ENCODE peak calls at places on chromosome 13, in ten cellular contexts. One of them, this sample, is unnamed.

GRCh38 chr13:35716186-35716585 is 239.7 kb upstream of the MAB21L1 start:
- DNase-seq in suprapubic skin: no peak
- DNase-seq in lower leg skin: no peak
- DNase-seq in right lobe of liver: no peak
- DNase-seq in ovary: no peak
- DNase-seq in breast epithelium: no peak
- DNase-seq in IMR-90: peak; percentile 26
- DNase-seq in body of pancreas: no peak
- DNase-seq in NB4: peak; percentile 20
- DNase-seq in tibial nerve: no peak
- DNase-seq in this sample: no peak

GRCh38 chr13:102441085-102441484 is 39.2 kb upstream of the FGF14 start:
- DNase-seq in NB4: no peak
- DNase-seq in tibial nerve: no peak
- DNase-seq in breast epithelium: no peak
- DNase-seq in body of pancreas: no peak
- DNase-seq in IMR-90: no peak
- DNase-seq in lower leg skin: no peak
- DNase-seq in ovary: no peak
- DNase-seq in right lobe of liver: no peak
- DNase-seq in suprapubic skin: no peak
- DNase-seq in this sample: no peak

GRCh38 chr13:47897411-47898050 is 103.5 kb downstream of the SUCLA2 start:
- DNase-seq in suprapubic skin: no peak
- DNase-seq in lower leg skin: no peak
- DNase-seq in right lobe of liver: peak; percentile 22
- DNase-seq in tibial nerve: no peak
- DNase-seq in breast epithelium: no peak
- DNase-seq in ovary: no peak
- DNase-seq in IMR-90: peak; percentile 36
- DNase-seq in body of pancreas: no peak
- DNase-seq in NB4: no peak
- DNase-seq in this sample: no peak

GRCh38 chr13:75931116-75931515 is 295.0 kb downstream of the LMO7 start:
- DNase-seq in breast epithelium: no peak
- DNase-seq in ovary: no peak
- DNase-seq in lower leg skin: no peak
- DNase-seq in NB4: no peak
- DNase-seq in IMR-90: peak; percentile 11
- DNase-seq in suprapubic skin: no peak
- DNase-seq in tibial nerve: no peak
- DNase-seq in body of pancreas: no peak
- DNase-seq in right lobe of liver: no peak
- DNase-seq in this sample: no peak

GRCh38 chr13:112871742-112872141 is 97.3 kb upstream of the MCF2L start:
- DNase-seq in breast epithelium: no peak
- DNase-seq in ovary: no peak
- DNase-seq in right lobe of liver: no peak
- DNase-seq in suprapubic skin: no peak
- DNase-seq in IMR-90: no peak
- DNase-seq in lower leg skin: no peak
- DNase-seq in body of pancreas: no peak
- DNase-seq in NB4: no peak
- DNase-seq in tibial nerve: no peak
- DNase-seq in this sample: no peak

GRCh38 chr13:55632402-55632801 is 1508.3 kb upstream of the PRR20A start:
- DNase-seq in suprapubic skin: no peak
- DNase-seq in body of pancreas: no peak
- DNase-seq in breast epithelium: no peak
- DNase-seq in right lobe of liver: no peak
- DNase-seq in NB4: no peak
- DNase-seq in IMR-90: no peak
- DNase-seq in tibial nerve: no peak
- DNase-seq in ovary: no peak
- DNase-seq in lower leg skin: no peak
- DNase-seq in this sample: no peak

GRCh38 chr13:27905650-27906049 is 14.2 kb upstream of the PDX1 start:
- DNase-seq in right lobe of liver: no peak
- DNase-seq in body of pancreas: peak; percentile 58
- DNase-seq in NB4: no peak
- DNase-seq in suprapubic skin: no peak
- DNase-seq in breast epithelium: no peak
- DNase-seq in IMR-90: no peak
- DNase-seq in lower leg skin: no peak
- DNase-seq in ovary: no peak
- DNase-seq in tibial nerve: no peak
- DNase-seq in this sample: no peak

GRCh38 chr13:93758575-93758974 is 532.0 kb downstream of the GPC6 start:
- DNase-seq in right lobe of liver: no peak
- DNase-seq in lower leg skin: no peak
- DNase-seq in ovary: no peak
- DNase-seq in NB4: no peak
- DNase-seq in body of pancreas: no peak
- DNase-seq in tibial nerve: no peak
- DNase-seq in suprapubic skin: no peak
- DNase-seq in IMR-90: peak; percentile 57
- DNase-seq in breast epithelium: no peak
- DNase-seq in this sample: no peak

GRCh38 chr13:110714798-110715394 is 1.4 kb downstream of the ING1 start:
- DNase-seq in NB4: peak; percentile 72
- DNase-seq in right lobe of liver: peak; percentile 68
- DNase-seq in tibial nerve: peak; percentile 48
- DNase-seq in lower leg skin: peak; percentile 67
- DNase-seq in body of pancreas: peak; percentile 68
- DNase-seq in suprapubic skin: peak; percentile 85
- DNase-seq in IMR-90: peak; percentile 25
- DNase-seq in ovary: peak; percentile 83
- DNase-seq in breast epithelium: peak; percentile 61
- DNase-seq in this sample: no peak

GRCh38 chr13:60642552-60642951 is 245.5 kb downstream of the TDRD3 start:
- DNase-seq in right lobe of liver: no peak
- DNase-seq in ovary: no peak
- DNase-seq in NB4: no peak
- DNase-seq in lower leg skin: no peak
- DNase-seq in suprapubic skin: no peak
- DNase-seq in body of pancreas: no peak
- DNase-seq in tibial nerve: no peak
- DNase-seq in IMR-90: no peak
- DNase-seq in breast epithelium: no peak
- DNase-seq in this sample: no peak

GRCh38 chr13:29165840-29166239 is 345.7 kb downstream of the MTUS2 start:
- DNase-seq in ovary: no peak
- DNase-seq in suprapubic skin: no peak
- DNase-seq in NB4: peak; percentile 84
- DNase-seq in right lobe of liver: no peak
- DNase-seq in lower leg skin: no peak
- DNase-seq in body of pancreas: no peak
- DNase-seq in IMR-90: no peak
- DNase-seq in tibial nerve: no peak
- DNase-seq in breast epithelium: no peak
- DNase-seq in this sample: no peak

GRCh38 chr13:103525530-103525929 is 459.3 kb upstream of the SLC10A2 start:
- DNase-seq in ovary: no peak
- DNase-seq in tibial nerve: no peak
- DNase-seq in suprapubic skin: no peak
- DNase-seq in IMR-90: no peak
- DNase-seq in breast epithelium: no peak
- DNase-seq in lower leg skin: no peak
- DNase-seq in NB4: no peak
- DNase-seq in body of pancreas: no peak
- DNase-seq in right lobe of liver: no peak
- DNase-seq in this sample: no peak

GRCh38 chr13:110559429-110559943 is 2.0 kb downstream of the RAB20 start:
- DNase-seq in tibial nerve: no peak
- DNase-seq in body of pancreas: peak; percentile 81
- DNase-seq in right lobe of liver: peak; percentile 76
- DNase-seq in lower leg skin: no peak
- DNase-seq in suprapubic skin: no peak
- DNase-seq in ovary: peak; percentile 67
- DNase-seq in IMR-90: peak; percentile 62
- DNase-seq in NB4: no peak
- DNase-seq in breast epithelium: peak; percentile 79
- DNase-seq in this sample: no peak

GRCh38 chr13:94464771-94465170 is 14.7 kb downstream of the DCT start:
- DNase-seq in breast epithelium: no peak
- DNase-seq in lower leg skin: no peak
- DNase-seq in ovary: no peak
- DNase-seq in tibial nerve: no peak
- DNase-seq in body of pancreas: no peak
- DNase-seq in IMR-90: no peak
- DNase-seq in suprapubic skin: no peak
- DNase-seq in right lobe of liver: no peak
- DNase-seq in NB4: no peak
- DNase-seq in this sample: no peak

GRCh38 chr13:52926971-52927370 is 78.5 kb upstream of the PCDH8 start:
- DNase-seq in right lobe of liver: no peak
- DNase-seq in body of pancreas: no peak
- DNase-seq in suprapubic skin: no peak
- DNase-seq in breast epithelium: no peak
- DNase-seq in ovary: no peak
- DNase-seq in lower leg skin: no peak
- DNase-seq in IMR-90: no peak
- DNase-seq in tibial nerve: no peak
- DNase-seq in NB4: no peak
- DNase-seq in this sample: no peak

GRCh38 chr13:73061478-73062275 is 2.9 kb downstream of the KLF5 start:
- DNase-seq in body of pancreas: no peak
- DNase-seq in IMR-90: no peak
- DNase-seq in lower leg skin: no peak
- DNase-seq in ovary: no peak
- DNase-seq in right lobe of liver: no peak
- DNase-seq in suprapubic skin: no peak
- DNase-seq in NB4: peak; percentile 21
- DNase-seq in tibial nerve: no peak
- DNase-seq in breast epithelium: no peak
- DNase-seq in this sample: no peak
- TF ChIP-seq POLR2A in body of pancreas: no peak
- TF ChIP-seq POLR2A in IMR-90: no peak
- TF ChIP-seq POLR2A in lower leg skin: no peak
- TF ChIP-seq POLR2A in ovary: no peak
- TF ChIP-seq POLR2A in right lobe of liver: no peak
- TF ChIP-seq POLR2A in suprapubic skin: no peak
- TF ChIP-seq POLR2A in NB4: no peak
- TF ChIP-seq POLR2A in tibial nerve: no peak
- TF ChIP-seq POLR2A in breast epithelium: no peak
- TF ChIP-seq POLR2A in this sample: no peak

DNA sequence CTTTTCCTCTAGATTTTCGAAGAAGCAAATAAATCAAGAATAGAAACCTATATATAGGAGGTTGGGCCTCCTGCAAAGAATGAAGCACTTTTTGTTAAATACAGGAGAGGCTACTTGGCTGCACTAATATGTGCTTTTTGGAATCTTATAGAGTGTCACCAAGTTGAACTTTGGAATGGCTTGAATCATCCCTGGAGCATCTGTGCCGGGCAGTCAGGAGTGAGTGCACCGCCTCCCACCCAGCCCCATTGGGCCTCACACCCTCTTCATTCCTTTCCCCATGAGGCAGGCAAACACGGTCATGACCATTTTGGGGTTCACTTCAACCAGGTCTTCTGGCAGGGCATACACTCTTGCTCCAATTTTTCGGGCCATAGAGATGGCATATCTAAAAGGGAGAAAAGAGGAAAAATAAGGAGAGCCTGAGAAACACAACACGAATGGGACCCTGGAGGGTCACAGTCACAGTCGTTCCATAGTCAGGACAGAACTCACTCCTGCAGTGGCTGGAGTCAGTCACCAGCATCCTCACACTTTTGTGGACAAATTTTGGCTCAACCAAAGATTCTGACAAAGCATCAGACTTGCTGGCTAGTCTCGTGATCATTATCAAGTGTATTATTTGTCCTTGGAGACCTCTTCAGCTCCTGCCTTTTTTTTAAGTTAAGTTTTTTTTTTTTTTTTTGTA is 22.6 kb upstream of the CPB2 start:
- DNase-seq in NB4: no peak
- DNase-seq in suprapubic skin: no peak
- DNase-seq in lower leg skin: no peak
- DNase-seq in IMR-90: no peak
- DNase-seq in right lobe of liver: peak; percentile 26
- DNase-seq in ovary: no peak
- DNase-seq in body of pancreas: no peak
- DNase-seq in tibial nerve: no peak
- DNase-seq in breast epithelium: no peak
- DNase-seq in this sample: no peak
- TF ChIP-seq POLR2A in NB4: no peak
- TF ChIP-seq POLR2A in suprapubic skin: no peak
- TF ChIP-seq POLR2A in lower leg skin: no peak
- TF ChIP-seq POLR2A in IMR-90: no peak
- TF ChIP-seq POLR2A in right lobe of liver: no peak
- TF ChIP-seq POLR2A in ovary: no peak
- TF ChIP-seq POLR2A in body of pancreas: no peak
- TF ChIP-seq POLR2A in tibial nerve: no peak
- TF ChIP-seq POLR2A in breast epithelium: no peak
- TF ChIP-seq POLR2A in this sample: no peak

DNA sequence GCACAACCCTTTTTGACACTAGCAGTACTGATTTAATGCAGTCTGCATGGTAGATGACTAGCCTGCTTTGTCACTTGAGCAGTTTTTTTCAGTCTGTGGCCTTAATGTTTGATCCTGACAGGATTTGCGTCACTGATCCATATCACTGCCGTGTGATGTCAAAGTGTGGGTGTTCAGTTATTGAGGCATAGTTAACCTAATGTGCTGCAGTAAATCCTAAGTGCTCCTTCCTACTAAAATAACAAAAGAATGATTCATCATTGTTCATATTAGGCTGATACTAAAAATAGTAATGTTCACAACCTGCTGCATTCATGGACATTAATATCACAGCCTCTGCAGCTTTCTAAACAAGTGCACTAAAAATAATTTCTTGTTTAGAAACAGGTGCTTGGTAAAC is 121.9 kb upstream of the MLNR start:
- DNase-seq in lower leg skin: no peak
- DNase-seq in breast epithelium: no peak
- DNase-seq in suprapubic skin: no peak
- DNase-seq in tibial nerve: no peak
- DNase-seq in body of pancreas: peak; percentile 64
- DNase-seq in right lobe of liver: no peak
- DNase-seq in ovary: no peak
- DNase-seq in NB4: peak; percentile 35
- DNase-seq in IMR-90: peak; percentile 99
- DNase-seq in this sample: no peak
- TF ChIP-seq POLR2A in lower leg skin: no peak
- TF ChIP-seq POLR2A in breast epithelium: no peak
- TF ChIP-seq POLR2A in suprapubic skin: no peak
- TF ChIP-seq POLR2A in tibial nerve: no peak
- TF ChIP-seq POLR2A in body of pancreas: no peak
- TF ChIP-seq POLR2A in right lobe of liver: peak; percentile 36
- TF ChIP-seq POLR2A in ovary: no peak
- TF ChIP-seq POLR2A in NB4: no peak
- TF ChIP-seq POLR2A in IMR-90: no peak
- TF ChIP-seq POLR2A in this sample: no peak

DNA sequence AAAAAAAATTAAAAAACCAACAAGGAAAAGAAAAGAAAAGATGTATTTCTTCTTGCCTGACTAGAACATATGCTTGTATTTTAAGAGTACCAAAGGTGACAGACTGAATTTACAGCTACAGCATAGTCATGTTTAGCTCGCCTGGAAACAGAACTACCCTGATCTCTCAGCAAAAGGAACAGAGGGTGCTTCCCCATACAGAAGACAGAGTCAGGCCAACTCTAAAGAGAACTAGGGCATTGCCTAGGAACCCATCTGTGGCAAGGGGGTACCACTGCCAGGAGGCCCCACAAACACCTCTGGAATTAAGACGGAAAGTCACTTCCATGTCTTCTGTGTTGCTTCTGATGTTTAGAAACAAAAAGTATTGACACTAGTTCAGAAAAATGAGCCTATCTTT is 252.1 kb upstream of the STARD13 start:
- DNase-seq in lower leg skin: no peak
- DNase-seq in right lobe of liver: no peak
- DNase-seq in tibial nerve: no peak
- DNase-seq in NB4: no peak
- DNase-seq in suprapubic skin: no peak
- DNase-seq in ovary: no peak
- DNase-seq in body of pancreas: no peak
- DNase-seq in IMR-90: no peak
- DNase-seq in breast epithelium: no peak
- DNase-seq in this sample: no peak
- TF ChIP-seq POLR2A in lower leg skin: no peak
- TF ChIP-seq POLR2A in right lobe of liver: no peak
- TF ChIP-seq POLR2A in tibial nerve: no peak
- TF ChIP-seq POLR2A in NB4: no peak
- TF ChIP-seq POLR2A in suprapubic skin: no peak
- TF ChIP-seq POLR2A in ovary: no peak
- TF ChIP-seq POLR2A in body of pancreas: no peak
- TF ChIP-seq POLR2A in IMR-90: no peak
- TF ChIP-seq POLR2A in breast epithelium: no peak
- TF ChIP-seq POLR2A in this sample: no peak